ENCODE peak calls at places on chromosomes 3 and 15, in six cellular contexts. K is IMR-90, X is mesendoderm, W is neuronal stem cell, L is H1, R is trophoblast cell. E is an unnamed sample.

GRCh38 chr3:160707187-160707789 is 30.3 kb downstream of the ARL14 start:
- DNase-seq in K (peak; percentile 50), X (peak; percentile 57), W (peak; percentile 43), L (no peak), R (peak; percentile 22), E (peak; percentile 59)

GRCh38 chr15:99729920-99730319 is 3.3 kb downstream of the LYSMD4 start:
- DNase-seq in K (peak; percentile 61), X (peak; percentile 65), W (no peak), L (no peak), R (no peak), E (peak; percentile 52)

GRCh38 chr3:168684519-168684918 is 588.8 kb upstream of the GOLIM4 start:
- DNase-seq in K (no peak), X (peak; percentile 5), W (no peak), L (no peak), R (no peak), E (no peak)

GRCh38 chr15:35746121-35746520 is 200.2 kb upstream of the DPH6 start:
- DNase-seq in K (peak; percentile 77), X (peak; percentile 29), W (no peak), L (no peak), R (no peak), E (no peak)

GRCh38 chr3:135099734-135100348 is 304.8 kb downstream of the EPHB1 start:
- DNase-seq in K (no peak), X (no peak), W (no peak), L (no peak), R (no peak), E (no peak)

GRCh38 chr3:41234823-41235722 is 35.8 kb downstream of the CTNNB1 start:
- DNase-seq in K (peak; percentile 47), X (no peak), W (no peak), L (no peak), R (no peak), E (no peak)

GRCh38 chr3:73148653-73149052 is 87.2 kb downstream of the EBLN2 start:
- DNase-seq in K (no peak), X (no peak), W (no peak), L (no peak), R (no peak), E (no peak)

GRCh38 chr3:122560680-122561079 is 3.4 kb downstream of the PARP9 start:
- DNase-seq in K (peak; percentile 71), X (peak; percentile 72), W (no peak), L (no peak), R (peak; percentile 79), E (peak; percentile 71)

GRCh38 chr3:193403307-193403706 is 24.8 kb upstream of the ATP13A5 start:
- DNase-seq in K (no peak), X (no peak), W (no peak), L (no peak), R (no peak), E (no peak)

GRCh38 chr3:94862703-94863102 is 799.8 kb downstream of the NSUN3 start:
- DNase-seq in K (no peak), X (peak; percentile 71), W (no peak), L (no peak), R (peak; percentile 17), E (peak; percentile 33)

GRCh38 chr3:49906004-49906860 is 2.6 kb upstream of the MST1R start:
- DNase-seq in K (peak; percentile 46), X (peak; percentile 68), W (no peak), L (no peak), R (no peak), E (peak; percentile 61)

GRCh38 chr3:8416965-8417364 is 84.7 kb upstream of the LMCD1 start:
- DNase-seq in K (peak; percentile 12), X (peak; percentile 60), W (no peak), L (no peak), R (no peak), E (peak; percentile 38)

GRCh38 chr3:24299236-24299635 is 195.4 kb downstream of the THRB start:
- DNase-seq in K (no peak), X (no peak), W (no peak), L (no peak), R (no peak), E (no peak)

GRCh38 chr15:74050835-74051234 is 31.5 kb downstream of the GOLGA6A start:
- DNase-seq in K (no peak), X (no peak), W (no peak), L (no peak), R (peak; percentile 89), E (no peak)

GRCh38 chr15:75661041-75661778 is 13.5 kb downstream of the SNX33 start:
- DNase-seq in K (peak; percentile 91), X (peak; percentile 86), W (no peak), L (peak; percentile 36), R (peak; percentile 79), E (peak; percentile 96)

GRCh38 chr3:191985691-191986090 is 524.7 kb downstream of the PYDC2 start:
- DNase-seq in K (no peak), X (no peak), W (no peak), L (no peak), R (peak; percentile 28), E (no peak)

GRCh38 chr15:25693321-25694237 is 169.5 kb downstream of the ATP10A start:
- DNase-seq in K (peak; percentile 24), X (peak; percentile 66), W (peak; percentile 18), L (no peak), R (no peak), E (no peak)

GRCh38 chr3:64225695-64226499 is 631 bp upstream of the PRICKLE2 start:
- DNase-seq in K (peak; percentile 51), X (peak; percentile 51), W (no peak), L (no peak), R (no peak), E (peak; percentile 59)

GRCh38 chr3:64222501-64222900 is 2.8 kb downstream of the PRICKLE2 start:
- DNase-seq in K (no peak), X (no peak), W (no peak), L (no peak), R (no peak), E (no peak)

GRCh38 chr3:64223809-64224570 is 1.3 kb downstream of the PRICKLE2 start:
- DNase-seq in K (peak; percentile 62), X (no peak), W (no peak), L (no peak), R (no peak), E (no peak)

GRCh38 chr3:64221564-64222257 is 3.6 kb downstream of the PRICKLE2 start:
- DNase-seq in K (no peak), X (no peak), W (no peak), L (no peak), R (no peak), E (no peak)

DNA sequence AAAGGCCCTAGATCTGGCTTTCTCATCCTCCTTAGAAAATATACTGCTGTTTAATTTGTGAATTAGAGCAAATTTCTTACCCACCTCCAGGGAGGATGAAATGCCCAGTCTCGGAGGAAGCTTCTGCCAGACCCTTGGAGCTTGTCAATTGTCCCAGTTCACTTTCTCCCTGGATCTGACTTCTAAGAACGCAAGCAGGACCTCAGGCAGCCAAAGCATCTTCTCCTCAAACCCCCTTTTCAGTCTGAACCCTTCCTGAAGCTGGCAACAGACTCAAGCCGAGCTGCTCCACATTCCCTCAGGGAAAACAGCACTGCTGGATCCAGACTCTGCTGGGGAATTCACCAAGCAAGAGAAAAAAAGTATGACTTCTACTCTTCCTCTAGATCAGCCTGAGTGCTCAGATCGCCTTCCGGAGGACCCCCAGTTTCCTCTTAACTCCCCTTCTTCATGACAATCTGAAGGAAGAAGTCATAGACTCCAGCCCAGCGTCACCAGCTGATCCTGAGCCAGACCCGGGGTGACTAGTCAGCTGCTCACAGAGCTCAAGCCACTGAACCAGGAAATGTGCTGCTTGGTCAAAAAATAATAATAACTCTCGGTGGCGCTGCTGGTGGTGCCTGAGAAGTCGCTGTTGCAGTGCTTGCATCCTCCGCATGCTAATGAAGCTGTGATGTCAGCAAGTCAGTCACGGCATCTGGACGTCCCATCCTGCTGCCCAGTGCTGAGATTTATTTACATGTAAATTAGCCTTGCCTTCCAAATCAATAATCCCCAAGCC is at the start of gene PRICKLE2:
- DNase-seq in K (peak; percentile 96), X (peak; percentile 86), W (peak; percentile 67), L (peak; percentile 43), R (no peak), E (peak; percentile 94)
- H3K18ac ChIP-seq in K (peak within 1 kb of the TSS; percentile 43), X (no peak within 1 kb of the TSS), W (no peak within 1 kb of the TSS), L (peak within 1 kb of the TSS; percentile 19), R (no peak within 1 kb of the TSS), E (peak within 1 kb of the TSS; percentile 6)

DNA sequence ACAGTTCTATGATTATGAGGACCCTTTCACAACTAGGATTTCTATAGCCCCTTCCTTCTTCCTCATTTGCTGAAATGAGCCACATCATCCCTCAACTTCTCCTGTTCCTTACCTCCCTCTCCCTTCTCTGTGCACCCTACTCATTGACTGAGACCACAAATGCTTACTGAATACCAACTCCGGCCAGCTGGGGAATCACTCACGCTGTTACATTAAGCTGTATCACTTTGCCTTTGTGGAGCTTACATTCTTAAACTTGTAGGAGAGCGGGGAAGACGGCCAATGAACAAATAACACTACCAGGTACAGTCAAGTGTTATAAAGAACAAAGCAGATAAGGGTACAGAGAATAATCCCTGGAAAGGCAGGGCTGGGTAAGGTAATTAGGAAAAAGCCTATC is 5.7 kb downstream of the SUCLG2 start:
- DNase-seq in K (peak; percentile 58), X (no peak), W (no peak), L (no peak), R (no peak), E (peak; percentile 53)
- H3K27ac ChIP-seq in K (peak overlapping the region; percentile 70), X (no peak overlapping the region), W (no peak overlapping the region), L (no peak overlapping the region), R (no peak overlapping the region), E (peak overlapping the region; percentile 84)

GRCh38 chr3:178623666-178624255 is 87.5 kb downstream of the KCNMB2 start:
- DNase-seq in K (no peak), X (peak; percentile 84), W (no peak), L (no peak), R (peak; percentile 49), E (peak; percentile 13)

GRCh38 chr3:178618907-178619306 is 82.7 kb downstream of the KCNMB2 start:
- DNase-seq in K (no peak), X (no peak), W (no peak), L (no peak), R (no peak), E (no peak)

GRCh38 chr3:178618197-178618596 is 82.0 kb downstream of the KCNMB2 start:
- DNase-seq in K (peak; percentile 1), X (no peak), W (no peak), L (no peak), R (no peak), E (peak; percentile 57)
- H3K4me3 ChIP-seq in K (peak overlapping the region; percentile 21), X (no peak overlapping the region), W (no peak overlapping the region), L (no peak overlapping the region), R (no peak overlapping the region), E (peak overlapping the region; percentile 68)

GRCh38 chr3:32457971-32458471 is 44.6 kb downstream of the CMTM6 start:
- DNase-seq in K (no peak), X (peak; percentile 40), W (no peak), L (no peak), R (no peak), E (no peak)

GRCh38 chr3:32456429-32457130 is 46.1 kb downstream of the CMTM6 start:
- DNase-seq in K (no peak), X (no peak), W (no peak), L (no peak), R (no peak), E (no peak)

GRCh38 chr3:32455609-32456428 is 46.8 kb downstream of the CMTM6 start:
- DNase-seq in K (no peak), X (peak; percentile 73), W (no peak), L (no peak), R (no peak), E (no peak)

GRCh38 chr3:32460031-32460749 is 42.5 kb downstream of the CMTM6 start:
- DNase-seq in K (no peak), X (peak; percentile 97), W (peak; percentile 83), L (peak; percentile 60), R (no peak), E (no peak)

GRCh38 chr3:32459474-32459873 is 43.2 kb downstream of the CMTM6 start:
- DNase-seq in K (no peak), X (no peak), W (no peak), L (no peak), R (no peak), E (no peak)
- H3K18ac ChIP-seq in K (no peak overlapping the region), X (peak overlapping the region; percentile 1), W (peak overlapping the region; percentile 88), L (peak overlapping the region; percentile 96), R (no peak overlapping the region), E (no peak overlapping the region)

GRCh38 chr3:34843479-34843870 is 795.9 kb upstream of the ARPP21 start:
- DNase-seq in K (no peak), X (peak; percentile 54), W (no peak), L (no peak), R (no peak), E (peak; percentile 4)
- H3K27ac ChIP-seq in K (no peak overlapping the region), X (no peak overlapping the region), W (no peak overlapping the region), L (no peak overlapping the region), R (no peak overlapping the region), E (peak overlapping the region; percentile 55)

E was measured in mesenchymal stem cell.